ENCODE peak calls at places on chromosomes 16 and 17, in six cellular contexts. J is neuronal stem cell, S is trophoblast cell, T is H9, E is mesenchymal stem cell, L is H1. B is an unnamed sample.

GRCh38 chr16:87412371-87412995 is 20.3 kb downstream of the MAP1LC3B start:
- DNase-seq in J (no peak), S (no peak), T (no peak), E (no peak), L (no peak), B (no peak)

GRCh38 chr17:27339836-27340550 is 46.1 kb downstream of the WSB1 start:
- DNase-seq in J (no peak), S (peak), T (no peak), E (no peak), L (no peak), B (no peak)

GRCh38 chr17:7842950-7843535 is 9.0 kb downstream of the KDM6B start:
- DNase-seq in J (no peak), S (peak), T (peak), E (peak), L (no peak), B (peak)

GRCh38 chr16:48862087-48862532 is 252.1 kb upstream of the N4BP1 start:
- DNase-seq in J (no peak), S (peak), T (peak), E (peak), L (peak), B (peak)

GRCh38 chr16:55035037-55035436 is 104.4 kb downstream of the IRX5 start:
- DNase-seq in J (peak), S (no peak), T (peak), E (no peak), L (no peak), B (no peak)

GRCh38 chr17:57684711-57685498 is 60.2 kb downstream of the CCDC182 start:
- DNase-seq in J (no peak), S (peak), T (no peak), E (no peak), L (no peak), B (no peak)

GRCh38 chr16:89175280-89176146 is 4.0 kb downstream of the CDH15 start:
- DNase-seq in J (no peak), S (no peak), T (no peak), E (no peak), L (no peak), B (no peak)

GRCh38 chr17:82371333-82372062 is at the start of gene UTS2R:
- DNase-seq in J (no peak), S (no peak), T (no peak), E (no peak), L (no peak), B (no peak)

GRCh38 chr17:59155439-59156177 is at the start of gene PRR11:
- DNase-seq in J (no peak), S (peak), T (peak), E (no peak), L (no peak), B (peak)

GRCh38 chr17:59154721-59155438 is at the start of gene SKA2:
- DNase-seq in J (peak), S (peak), T (no peak), E (peak), L (peak), B (no peak)

GRCh38 chr17:59151591-59151990 is 3.4 kb downstream of the SKA2 start:
- DNase-seq in J (no peak), S (no peak), T (no peak), E (peak), L (no peak), B (no peak)

GRCh38 chr17:59152925-59153324 is 2.1 kb downstream of the SKA2 start:
- DNase-seq in J (no peak), S (no peak), T (no peak), E (no peak), L (no peak), B (no peak)

DNA sequence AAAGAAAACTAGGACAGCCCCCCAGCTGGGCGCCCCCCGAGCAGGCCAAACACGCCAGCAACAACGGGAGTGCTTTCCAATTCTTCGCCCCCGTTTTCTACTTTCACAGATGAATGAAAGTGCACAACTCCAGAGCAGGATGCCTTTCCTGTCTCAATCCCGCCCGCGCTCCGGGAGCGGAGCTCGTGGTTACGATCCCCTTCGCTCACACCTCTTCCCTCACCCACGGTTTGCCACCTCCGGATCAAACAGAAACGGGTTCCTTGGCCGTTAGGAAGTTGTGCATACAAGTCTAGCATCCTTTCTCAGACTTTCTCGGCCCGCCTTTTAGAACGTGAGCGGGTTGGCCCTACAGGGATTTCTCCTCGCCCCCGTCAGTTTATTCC is 658 bp downstream of the SKA2 start:
- DNase-seq in J (peak), S (peak), T (no peak), E (peak), L (no peak), B (peak)
- H4K91ac ChIP-seq in J (peak), S (peak), T (peak), E (peak), L (peak), B (peak)

GRCh38 chr17:45171338-45172231 is 9.9 kb downstream of the HEXIM2 start:
- DNase-seq in J (no peak), S (peak), T (peak), E (no peak), L (no peak), B (no peak)

GRCh38 chr17:45177563-45177962 is 15.9 kb downstream of the HEXIM2 start:
- DNase-seq in J (no peak), S (no peak), T (no peak), E (no peak), L (no peak), B (no peak)

GRCh38 chr17:45172541-45173286 is 11.0 kb downstream of the HEXIM2 start:
- DNase-seq in J (no peak), S (no peak), T (peak), E (peak), L (no peak), B (peak)

GRCh38 chr17:45172232-45172540 is 10.5 kb downstream of the HEXIM2 start:
- DNase-seq in J (no peak), S (no peak), T (no peak), E (no peak), L (no peak), B (no peak)

GRCh38 chr17:45175759-45176140 is 14.1 kb downstream of the HEXIM2 start:
- DNase-seq in J (no peak), S (no peak), T (no peak), E (no peak), L (no peak), B (no peak)
- H4K91ac ChIP-seq in J (no peak), S (no peak), T (no peak), E (no peak), L (peak), B (no peak)

DNA sequence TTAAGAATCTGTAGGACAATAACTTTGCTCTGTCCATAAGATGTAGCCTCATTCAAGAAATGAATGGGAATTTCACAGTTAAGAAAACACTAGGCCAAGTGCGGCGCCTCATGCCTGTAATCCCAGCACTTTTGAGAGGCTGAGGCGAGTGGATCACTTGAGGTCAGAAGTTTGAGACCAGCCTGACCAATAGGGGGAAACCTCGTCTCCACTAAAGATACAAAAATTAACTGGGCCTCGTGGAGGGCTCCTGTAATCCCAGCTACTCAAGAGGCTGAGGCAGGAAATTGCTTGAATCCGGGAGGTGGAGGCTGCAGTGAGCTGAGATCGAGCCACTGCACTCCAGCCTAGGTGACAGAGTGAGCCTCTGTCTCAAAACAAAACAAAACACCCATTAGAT is 19.9 kb upstream of the RSL1D1 start:
- DNase-seq in J (no peak), S (no peak), T (peak), E (peak), L (peak), B (peak)
- H4K91ac ChIP-seq in J (no peak), S (no peak), T (no peak), E (no peak), L (no peak), B (no peak)

GRCh38 chr17:6498356-6498755 is 54.1 kb downstream of the PIMREG start:
- DNase-seq in J (no peak), S (no peak), T (no peak), E (no peak), L (no peak), B (no peak)

GRCh38 chr17:6497496-6498221 is 53.4 kb downstream of the PIMREG start:
- DNase-seq in J (no peak), S (no peak), T (peak), E (no peak), L (no peak), B (no peak)

GRCh38 chr17:6501359-6501758 is 55.0 kb downstream of the PITPNM3 start:
- DNase-seq in J (no peak), S (no peak), T (peak), E (no peak), L (no peak), B (no peak)

GRCh38 chr17:6496636-6497441 is 52.6 kb downstream of the PIMREG start:
- DNase-seq in J (no peak), S (no peak), T (peak), E (no peak), L (no peak), B (no peak)

DNA sequence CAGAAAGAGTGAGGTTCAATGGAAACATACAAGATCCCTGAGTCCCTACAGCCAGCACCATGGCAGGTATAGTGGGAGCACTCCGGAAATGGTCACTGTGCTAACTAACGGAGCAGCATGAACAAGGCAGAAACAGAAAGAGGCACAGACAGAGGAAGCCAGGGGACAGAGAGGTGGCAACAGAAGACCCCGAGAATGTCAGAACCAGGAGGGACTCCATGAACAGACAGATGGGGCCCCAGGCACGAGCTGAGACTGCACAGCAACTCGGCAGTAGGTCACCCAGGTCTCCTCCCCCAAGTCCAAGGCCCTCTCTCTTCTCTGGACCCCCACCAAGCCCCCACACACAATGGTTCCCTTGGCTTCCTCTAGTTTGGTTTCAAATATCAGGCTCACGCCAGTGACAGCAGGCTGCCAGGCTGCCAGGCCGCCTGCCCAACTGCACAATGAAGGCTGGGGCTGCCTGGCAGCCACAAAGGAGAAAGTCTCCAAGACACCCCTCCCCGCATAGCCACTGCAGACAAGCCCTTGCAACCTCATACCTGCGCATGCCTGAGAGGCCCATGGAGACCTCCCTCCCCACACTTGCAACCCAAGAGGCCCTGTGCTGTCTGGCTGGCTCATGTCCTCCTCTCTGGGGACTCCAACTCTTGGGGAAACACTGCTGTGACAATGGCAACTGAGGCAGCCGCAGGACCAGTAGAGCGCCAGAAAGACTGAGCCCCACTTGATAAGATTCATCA is 54.7 kb downstream of the PIMREG start:
- DNase-seq in J (no peak), S (no peak), T (no peak), E (no peak), L (no peak), B (no peak)
- H4K91ac ChIP-seq in J (no peak), S (no peak), T (no peak), E (no peak), L (no peak), B (no peak)

GRCh38 chr16:77918792-77919707 is 103.3 kb upstream of the CLEC3A start:
- DNase-seq in J (no peak), S (no peak), T (no peak), E (peak), L (no peak), B (peak)
- H4K91ac ChIP-seq in J (no peak), S (no peak), T (no peak), E (no peak), L (no peak), B (peak)

GRCh38 chr17:3656353-3656752 is 12.0 kb downstream of the TAX1BP3 start:
- DNase-seq in J (no peak), S (no peak), T (no peak), E (no peak), L (no peak), B (no peak)
- H4K91ac ChIP-seq in J (no peak), S (no peak), T (no peak), E (peak), L (no peak), B (no peak)

GRCh38 chr16:68257906-68258800 is 6.2 kb upstream of the SLC7A6 start:
- DNase-seq in J (no peak), S (no peak), T (no peak), E (peak), L (no peak), B (peak)

GRCh38 chr16:68253721-68254120 is 8.5 kb downstream of the PLA2G15 start:
- DNase-seq in J (no peak), S (no peak), T (no peak), E (no peak), L (no peak), B (no peak)

GRCh38 chr16:68257251-68257905 is 6.9 kb upstream of the SLC7A6 start:
- DNase-seq in J (no peak), S (no peak), T (no peak), E (no peak), L (no peak), B (peak)

GRCh38 chr16:68259007-68259406 is 5.3 kb upstream of the SLC7A6 start:
- DNase-seq in J (no peak), S (no peak), T (no peak), E (no peak), L (no peak), B (no peak)

DNA sequence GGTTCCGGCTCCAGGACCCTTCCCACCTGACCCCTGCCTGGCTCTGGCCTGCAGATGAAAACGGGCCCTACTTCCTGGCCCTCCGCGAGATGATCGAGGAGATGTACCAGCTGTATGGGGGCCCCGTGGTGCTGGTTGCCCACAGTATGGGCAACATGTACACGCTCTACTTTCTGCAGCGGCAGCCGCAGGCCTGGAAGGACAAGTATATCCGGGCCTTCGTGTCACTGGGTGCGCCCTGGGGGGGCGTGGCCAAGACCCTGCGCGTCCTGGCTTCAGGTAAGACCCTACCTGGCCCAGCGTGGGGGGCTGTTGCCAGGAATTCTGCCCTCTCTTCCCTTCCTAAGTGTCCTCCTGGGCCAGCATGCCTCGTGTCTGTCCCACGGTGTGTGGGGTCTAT is 8.6 kb upstream of the SLC7A6 start:
- DNase-seq in J (no peak), S (no peak), T (no peak), E (no peak), L (no peak), B (no peak)
- H4K91ac ChIP-seq in J (no peak), S (no peak), T (no peak), E (peak), L (no peak), B (no peak)

DNA sequence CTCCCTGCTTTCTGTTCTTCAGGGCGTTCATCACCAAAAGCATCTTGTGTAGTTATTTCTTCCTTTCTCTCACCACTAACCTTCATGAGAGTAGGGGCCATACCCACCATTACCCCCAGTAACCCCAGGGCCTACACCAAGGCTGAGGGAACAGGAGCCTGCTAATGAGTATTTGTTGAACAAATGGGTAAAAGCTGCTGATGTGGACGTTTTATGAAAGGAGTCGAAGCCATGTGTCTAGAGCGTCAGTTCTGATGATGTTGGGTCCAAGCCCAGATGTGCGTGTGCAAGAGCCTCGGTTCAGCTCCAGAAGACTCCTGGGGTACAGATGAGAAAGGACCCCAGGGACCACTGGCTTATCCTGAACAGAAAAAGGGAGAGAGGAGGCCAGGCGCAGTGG is 77.1 kb upstream of the TBC1D3K start:
- DNase-seq in J (no peak), S (no peak), T (no peak), E (no peak), L (no peak), B (no peak)
- H4K91ac ChIP-seq in J (no peak), S (no peak), T (no peak), E (no peak), L (no peak), B (no peak)

B was measured in IMR-90.